ENCODE peak calls at places on chromosomes 7 and 10, in eight cellular contexts. One of them, this sample, is unnamed.

GRCh38 chr10:133257489-133258065 is 19.1 kb downstream of the ADAM8 start:
- DNase-seq in AG09319: no peak
- DNase-seq in NCI-H82: peak; percentile 51
- DNase-seq in mucosa of gallbladder: peak; percentile 64
- DNase-seq in amygdala: peak; percentile 25
- DNase-seq in fibroblast of gingiva: no peak
- DNase-seq in stimulated activated CD4-positive, alpha-beta T cell treated with anti-CD3 and anti-CD28 coated beads, Interleukin-4, amount 100 ng/mL, for 24 hours: no peak
- DNase-seq in BE2C: peak; percentile 56
- DNase-seq in this sample: peak; percentile 69

GRCh38 chr10:98259606-98260319 is 8.2 kb downstream of the LOXL4 start:
- DNase-seq in AG09319: no peak
- DNase-seq in NCI-H82: no peak
- DNase-seq in mucosa of gallbladder: no peak
- DNase-seq in amygdala: no peak
- DNase-seq in fibroblast of gingiva: no peak
- DNase-seq in stimulated activated CD4-positive, alpha-beta T cell treated with anti-CD3 and anti-CD28 coated beads, Interleukin-4, amount 100 ng/mL, for 24 hours: no peak
- DNase-seq in BE2C: peak; percentile 35
- DNase-seq in this sample: no peak

GRCh38 chr10:95279042-95279820 is 11.6 kb downstream of the PDLIM1 start:
- DNase-seq in AG09319: no peak
- DNase-seq in NCI-H82: no peak
- DNase-seq in mucosa of gallbladder: no peak
- DNase-seq in amygdala: no peak
- DNase-seq in fibroblast of gingiva: peak; percentile 69
- DNase-seq in stimulated activated CD4-positive, alpha-beta T cell treated with anti-CD3 and anti-CD28 coated beads, Interleukin-4, amount 100 ng/mL, for 24 hours: no peak
- DNase-seq in BE2C: no peak
- DNase-seq in this sample: peak; percentile 37

GRCh38 chr10:69644658-69645295 is 14.7 kb downstream of the FAM241B start:
- DNase-seq in AG09319: peak; percentile 11
- DNase-seq in NCI-H82: peak; percentile 69
- DNase-seq in mucosa of gallbladder: peak; percentile 53
- DNase-seq in amygdala: peak; percentile 62
- DNase-seq in fibroblast of gingiva: peak; percentile 30
- DNase-seq in stimulated activated CD4-positive, alpha-beta T cell treated with anti-CD3 and anti-CD28 coated beads, Interleukin-4, amount 100 ng/mL, for 24 hours: peak; percentile 34
- DNase-seq in BE2C: peak; percentile 75
- DNase-seq in this sample: peak; percentile 39

GRCh38 chr10:30639946-30640786 is 10.6 kb upstream of the LYZL2 start:
- DNase-seq in AG09319: peak; percentile 36
- DNase-seq in NCI-H82: peak; percentile 34
- DNase-seq in mucosa of gallbladder: no peak
- DNase-seq in amygdala: no peak
- DNase-seq in fibroblast of gingiva: peak; percentile 55
- DNase-seq in stimulated activated CD4-positive, alpha-beta T cell treated with anti-CD3 and anti-CD28 coated beads, Interleukin-4, amount 100 ng/mL, for 24 hours: peak; percentile 17
- DNase-seq in BE2C: no peak
- DNase-seq in this sample: no peak

GRCh38 chr7:119408596-119408995 is 864.4 kb upstream of the KCND2 start:
- DNase-seq in AG09319: no peak
- DNase-seq in NCI-H82: no peak
- DNase-seq in mucosa of gallbladder: no peak
- DNase-seq in amygdala: no peak
- DNase-seq in fibroblast of gingiva: no peak
- DNase-seq in stimulated activated CD4-positive, alpha-beta T cell treated with anti-CD3 and anti-CD28 coated beads, Interleukin-4, amount 100 ng/mL, for 24 hours: no peak
- DNase-seq in BE2C: no peak
- DNase-seq in this sample: no peak

GRCh38 chr7:158320328-158320727 is 267.3 kb downstream of the PTPRN2 start:
- DNase-seq in AG09319: no peak
- DNase-seq in NCI-H82: no peak
- DNase-seq in mucosa of gallbladder: no peak
- DNase-seq in amygdala: no peak
- DNase-seq in fibroblast of gingiva: no peak
- DNase-seq in stimulated activated CD4-positive, alpha-beta T cell treated with anti-CD3 and anti-CD28 coated beads, Interleukin-4, amount 100 ng/mL, for 24 hours: no peak
- DNase-seq in BE2C: no peak
- DNase-seq in this sample: no peak

GRCh38 chr7:28328822-28329615 is 83.3 kb upstream of the CREB5 start:
- DNase-seq in AG09319: no peak
- DNase-seq in NCI-H82: no peak
- DNase-seq in mucosa of gallbladder: no peak
- DNase-seq in amygdala: no peak
- DNase-seq in fibroblast of gingiva: no peak
- DNase-seq in stimulated activated CD4-positive, alpha-beta T cell treated with anti-CD3 and anti-CD28 coated beads, Interleukin-4, amount 100 ng/mL, for 24 hours: peak; percentile 15
- DNase-seq in BE2C: no peak
- DNase-seq in this sample: no peak

GRCh38 chr7:24319209-24319608 is 35.2 kb downstream of the NPY start:
- DNase-seq in AG09319: no peak
- DNase-seq in NCI-H82: no peak
- DNase-seq in mucosa of gallbladder: no peak
- DNase-seq in amygdala: no peak
- DNase-seq in fibroblast of gingiva: no peak
- DNase-seq in stimulated activated CD4-positive, alpha-beta T cell treated with anti-CD3 and anti-CD28 coated beads, Interleukin-4, amount 100 ng/mL, for 24 hours: no peak
- DNase-seq in BE2C: no peak
- DNase-seq in this sample: no peak

GRCh38 chr7:136339464-136339863 is 362.3 kb upstream of the MTPN start:
- DNase-seq in AG09319: no peak
- DNase-seq in NCI-H82: no peak
- DNase-seq in mucosa of gallbladder: no peak
- DNase-seq in amygdala: no peak
- DNase-seq in fibroblast of gingiva: no peak
- DNase-seq in stimulated activated CD4-positive, alpha-beta T cell treated with anti-CD3 and anti-CD28 coated beads, Interleukin-4, amount 100 ng/mL, for 24 hours: no peak
- DNase-seq in BE2C: no peak
- DNase-seq in this sample: no peak

GRCh38 chr10:100148353-100149211 is 37.2 kb downstream of the ERLIN1 start:
- DNase-seq in AG09319: no peak
- DNase-seq in NCI-H82: peak; percentile 91
- DNase-seq in mucosa of gallbladder: no peak
- DNase-seq in amygdala: no peak
- DNase-seq in fibroblast of gingiva: no peak
- DNase-seq in stimulated activated CD4-positive, alpha-beta T cell treated with anti-CD3 and anti-CD28 coated beads, Interleukin-4, amount 100 ng/mL, for 24 hours: peak; percentile 73
- DNase-seq in BE2C: peak; percentile 39
- DNase-seq in this sample: peak; percentile 78

GRCh38 chr10:126057494-126057893 is 161.1 kb downstream of the FANK1 start:
- DNase-seq in AG09319: no peak
- DNase-seq in NCI-H82: no peak
- DNase-seq in mucosa of gallbladder: no peak
- DNase-seq in amygdala: no peak
- DNase-seq in fibroblast of gingiva: no peak
- DNase-seq in stimulated activated CD4-positive, alpha-beta T cell treated with anti-CD3 and anti-CD28 coated beads, Interleukin-4, amount 100 ng/mL, for 24 hours: no peak
- DNase-seq in BE2C: no peak
- DNase-seq in this sample: no peak

GRCh38 chr10:75765705-75766104 is 334.3 kb downstream of the LRMDA start:
- DNase-seq in AG09319: no peak
- DNase-seq in NCI-H82: peak; percentile 4
- DNase-seq in mucosa of gallbladder: no peak
- DNase-seq in amygdala: no peak
- DNase-seq in fibroblast of gingiva: no peak
- DNase-seq in stimulated activated CD4-positive, alpha-beta T cell treated with anti-CD3 and anti-CD28 coated beads, Interleukin-4, amount 100 ng/mL, for 24 hours: no peak
- DNase-seq in BE2C: no peak
- DNase-seq in this sample: no peak

GRCh38 chr10:88253120-88253519 is 330.0 kb downstream of the RNLS start:
- DNase-seq in AG09319: no peak
- DNase-seq in NCI-H82: peak; percentile 54
- DNase-seq in mucosa of gallbladder: no peak
- DNase-seq in amygdala: no peak
- DNase-seq in fibroblast of gingiva: no peak
- DNase-seq in stimulated activated CD4-positive, alpha-beta T cell treated with anti-CD3 and anti-CD28 coated beads, Interleukin-4, amount 100 ng/mL, for 24 hours: no peak
- DNase-seq in BE2C: no peak
- DNase-seq in this sample: no peak

GRCh38 chr7:99004216-99004615 is 125.9 kb downstream of the TRRAP start:
- DNase-seq in AG09319: no peak
- DNase-seq in NCI-H82: no peak
- DNase-seq in mucosa of gallbladder: no peak
- DNase-seq in amygdala: no peak
- DNase-seq in fibroblast of gingiva: peak; percentile 14
- DNase-seq in stimulated activated CD4-positive, alpha-beta T cell treated with anti-CD3 and anti-CD28 coated beads, Interleukin-4, amount 100 ng/mL, for 24 hours: no peak
- DNase-seq in BE2C: no peak
- DNase-seq in this sample: no peak

GRCh38 chr7:90708841-90709317 is 112.8 kb downstream of the CDK14 start:
- DNase-seq in AG09319: no peak
- DNase-seq in NCI-H82: peak; percentile 77
- DNase-seq in mucosa of gallbladder: no peak
- DNase-seq in amygdala: peak; percentile 13
- DNase-seq in fibroblast of gingiva: no peak
- DNase-seq in stimulated activated CD4-positive, alpha-beta T cell treated with anti-CD3 and anti-CD28 coated beads, Interleukin-4, amount 100 ng/mL, for 24 hours: no peak
- DNase-seq in BE2C: no peak
- DNase-seq in this sample: peak; percentile 30

GRCh38 chr10:35210961-35211360 is 84.3 kb downstream of the CREM start:
- DNase-seq in AG09319: no peak
- DNase-seq in NCI-H82: no peak
- DNase-seq in mucosa of gallbladder: no peak
- DNase-seq in amygdala: no peak
- DNase-seq in fibroblast of gingiva: no peak
- DNase-seq in stimulated activated CD4-positive, alpha-beta T cell treated with anti-CD3 and anti-CD28 coated beads, Interleukin-4, amount 100 ng/mL, for 24 hours: no peak
- DNase-seq in BE2C: no peak
- DNase-seq in this sample: no peak

This sample was measured in NCI-H226.